ENCODE peak calls at places on chromosomes 13 and 19, in six cellular contexts. B, T, V, F, I and G are unnamed samples.

GRCh38 chr13:27997904-27998522 is 9.5 kb upstream of the URAD start:
- DNase-seq in V (peak; percentile 39), T (no peak), I (no peak), F (no peak), B (no peak), G (peak; percentile 61)

GRCh38 chr19:47275866-47276461 is 1.3 kb downstream of the INAFM1 start:
- DNase-seq in F (peak; percentile 47), V (peak; percentile 26), I (no peak), B (no peak), T (no peak), G (no peak)

GRCh38 chr19:46951236-46951986 is 68.2 kb upstream of the NPAS1 start:
- DNase-seq in I (no peak), B (no peak), V (peak; percentile 37), T (no peak), F (no peak), G (no peak)

GRCh38 chr19:23015660-23016059 is 12.7 kb upstream of the ZNF728 start:
- DNase-seq in I (no peak), F (no peak), V (no peak), T (no peak), B (no peak), G (no peak)

GRCh38 chr13:103291693-103292572 is 225.7 kb upstream of the SLC10A2 start:
- DNase-seq in T (no peak), I (no peak), B (no peak), V (no peak), F (no peak), G (no peak)

GRCh38 chr13:24911135-24911524 is 147.2 kb downstream of the RNF17 start:
- DNase-seq in T (no peak), V (no peak), F (no peak), I (no peak), B (no peak), G (no peak)

GRCh38 chr19:17348700-17349099 is 11.3 kb downstream of the GTPBP3 start:
- DNase-seq in B (no peak), T (no peak), V (peak; percentile 57), F (peak; percentile 45), I (no peak), G (no peak)

GRCh38 chr19:52189745-52190678 is at the start of gene PPP2R1A:
- DNase-seq in V (peak; percentile 100), I (peak; percentile 99), T (peak; percentile 97), F (peak; percentile 99), B (peak; percentile 96), G (peak; percentile 99)

GRCh38 chr13:67341406-67341805 is 111.3 kb upstream of the PCDH9 start:
- DNase-seq in I (no peak), B (no peak), V (no peak), F (no peak), T (no peak), G (no peak)